ENCODE peak calls at places on chromosomes 2 and 18, in four cellular contexts. X is K562, U is HepG2, S is GM12878. L is an unnamed sample.

GRCh38 chr2:187547353-187547979 is 6.8 kb downstream of the TFPI start:
- DNase-seq in X (peak), S (no peak), U (no peak), L (no peak)

GRCh38 chr18:33470229-33470628 is 29.7 kb upstream of the CCDC178 start:
- DNase-seq in X (no peak), U (no peak), S (no peak), L (no peak)

GRCh38 chr2:70643715-70644114 is 90.1 kb upstream of the TGFA start:
- DNase-seq in S (no peak), U (peak), X (peak), L (peak)

GRCh38 chr18:75280427-75281280 is 70.1 kb downstream of the TSHZ1 start:
- DNase-seq in U (no peak), X (no peak), S (no peak), L (no peak)

GRCh38 chr18:58481321-58482180 is 147.3 kb downstream of the ALPK2 start:
- DNase-seq in S (no peak), X (no peak), U (peak), L (no peak)

GRCh38 chr2:43178055-43178598 is 48.3 kb downstream of the ZFP36L2 start:
- DNase-seq in U (no peak), X (peak), S (no peak), L (no peak)

GRCh38 chr2:119083416-119083815 is 75.1 kb downstream of the C1QL2 start:
- DNase-seq in X (no peak), U (no peak), S (no peak), L (no peak)

GRCh38 chr18:45254683-45255082 is 360.6 kb upstream of the SLC14A2 start:
- DNase-seq in S (no peak), U (no peak), X (no peak), L (no peak)

GRCh38 chr2:234980476-234981187 is 28.8 kb downstream of the SH3BP4 start:
- DNase-seq in X (no peak), U (peak), S (no peak), L (no peak)

GRCh38 chr2:38146302-38146916 is 70.5 kb upstream of the CYP1B1 start:
- DNase-seq in S (peak), U (no peak), X (peak), L (peak)

GRCh38 chr2:230459213-230459612 is 43.2 kb downstream of the SP100 start:
- DNase-seq in U (no peak), S (no peak), X (no peak), L (no peak)

GRCh38 chr2:148643998-148644884 is at the start of gene EPC2:
- DNase-seq in X (peak), U (peak), S (peak), L (peak)

GRCh38 chr2:237744270-237744612 is 54.3 kb upstream of the RBM44 start:
- DNase-seq in X (no peak), U (no peak), S (no peak), L (no peak)

GRCh38 chr2:20212459-20212870 is 12.5 kb downstream of the SDC1 start:
- DNase-seq in U (no peak), S (no peak), X (no peak), L (peak)

GRCh38 chr2:74559912-74560311 is 5.4 kb downstream of the DOK1 start:
- DNase-seq in S (no peak), X (no peak), U (no peak), L (no peak)

GRCh38 chr2:5520352-5520996 is 171.7 kb upstream of the SOX11 start:
- DNase-seq in S (no peak), U (no peak), X (no peak), L (no peak)

GRCh38 chr2:108323619-108324018 is 34.9 kb downstream of the SULT1C2 start:
- DNase-seq in X (no peak), U (no peak), S (no peak), L (no peak)

GRCh38 chr2:25252291-25253152 is 84.1 kb upstream of the POMC start:
- DNase-seq in S (no peak), U (peak), X (peak), L (no peak)

GRCh38 chr2:110785439-110785838 is 53.1 kb downstream of the ACOXL start:
- DNase-seq in S (no peak), U (no peak), X (no peak), L (no peak)

GRCh38 chr2:184004289-184004944 is 593.9 kb upstream of the ZNF804A start:
- DNase-seq in S (peak), X (no peak), U (no peak), L (no peak)

GRCh38 chr2:200026838-200027237 is 71.5 kb downstream of the MAIP1 start:
- DNase-seq in S (no peak), U (no peak), X (no peak), L (no peak)

GRCh38 chr2:53672881-53673522 is 94.6 kb upstream of the CHAC2 start:
- DNase-seq in X (no peak), U (no peak), S (no peak), L (no peak)

GRCh38 chr2:68391099-68391498 is 26.0 kb downstream of the PLEK start:
- DNase-seq in U (no peak), S (no peak), X (no peak), L (no peak)

GRCh38 chr18:48592540-48592939 is 53.7 kb downstream of the CTIF start:
- DNase-seq in X (peak), U (no peak), S (no peak), L (no peak)

GRCh38 chr18:24326211-24326610 is 71.4 kb downstream of the OSBPL1A start:
- DNase-seq in X (no peak), U (no peak), S (no peak), L (no peak)

GRCh38 chr2:112723556-112723940 is 2.7 kb downstream of the NT5DC4 start:
- DNase-seq in U (no peak), S (no peak), X (no peak), L (no peak)

GRCh38 chr2:30707304-30707903 is 99.8 kb downstream of the CAPN13 start:
- DNase-seq in U (no peak), X (no peak), S (no peak), L (no peak)

GRCh38 chr2:105866439-105867170 is 121.9 kb downstream of the NCK2 start:
- DNase-seq in U (no peak), X (no peak), S (no peak), L (no peak)

GRCh38 chr18:48908916-48909315 is 41.8 kb downstream of the SMAD7 start:
- DNase-seq in X (no peak), U (no peak), S (no peak), L (no peak)

GRCh38 chr2:16851131-16851530 is 185.5 kb upstream of the CYRIA start:
- DNase-seq in U (no peak), X (no peak), S (no peak), L (no peak)

GRCh38 chr18:45335644-45336043 is 279.6 kb upstream of the SLC14A2 start:
- DNase-seq in U (no peak), S (no peak), X (no peak), L (no peak)

GRCh38 chr2:134897932-134898331 is 20.7 kb upstream of the CCNT2 start:
- DNase-seq in U (no peak), S (no peak), X (no peak), L (no peak)

GRCh38 chr18:46338761-46339160 is 234.6 kb downstream of the HAUS1 start:
- DNase-seq in X (no peak), U (no peak), S (no peak), L (no peak)

GRCh38 chr18:57029761-57030160 is 117.1 kb upstream of the BOD1L2 start:
- DNase-seq in U (peak), X (no peak), S (no peak), L (peak)

GRCh38 chr2:57698935-57699449 is 347.6 kb upstream of the VRK2 start:
- DNase-seq in S (no peak), X (no peak), U (no peak), L (no peak)

GRCh38 chr2:7845332-7845731 is 836.5 kb upstream of the ID2 start:
- DNase-seq in U (peak), S (no peak), X (no peak), L (no peak)

GRCh38 chr2:198100323-198100722 is 295.9 kb downstream of the PLCL1 start:
- DNase-seq in U (no peak), X (peak), S (no peak), L (no peak)

DNA sequence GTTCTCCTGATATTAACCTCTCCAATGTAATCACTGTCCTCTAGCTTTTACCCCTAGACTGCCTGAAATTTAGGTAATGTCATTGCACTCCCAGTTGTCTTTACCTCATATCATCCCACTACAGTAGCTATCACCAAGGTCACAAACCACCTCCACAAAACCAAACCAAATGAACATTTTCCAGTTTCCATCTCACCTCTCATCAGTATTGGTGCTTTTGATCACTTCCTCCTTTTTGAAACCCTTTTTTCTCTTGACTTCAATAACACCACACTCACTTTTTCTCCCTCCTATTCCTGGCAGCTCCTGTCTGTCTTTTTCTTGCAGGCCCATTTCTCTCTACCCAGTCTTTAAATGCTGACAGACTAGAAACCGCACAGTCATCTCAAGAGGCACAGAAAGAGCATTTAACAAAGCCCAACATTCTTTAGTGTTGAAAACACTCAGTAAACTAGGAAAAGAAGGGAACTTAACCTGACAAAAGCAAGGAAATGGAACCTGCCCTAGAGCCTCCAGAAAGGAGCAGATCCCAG is 95.9 kb upstream of the SIX2 start:
- DNase-seq in U (no peak), S (no peak), X (no peak), L (no peak)
- TF ChIP-seq TARDBP in U (no peak), S (no peak), X (no peak), L (no peak)

GRCh38 chr2:207165121-207166038 is at the start of gene KLF7:
- DNase-seq in X (peak), S (no peak), U (no peak), L (peak)

GRCh38 chr2:207166039-207166348 is 246 bp upstream of the KLF7 start:
- DNase-seq in U (peak), S (peak), X (peak), L (peak)

GRCh38 chr2:207163053-207163814 is 2.5 kb downstream of the KLF7 start:
- DNase-seq in S (no peak), X (no peak), U (peak), L (no peak)

GRCh38 chr2:207162319-207162718 is 3.4 kb downstream of the KLF7 start:
- DNase-seq in X (no peak), U (no peak), S (no peak), L (no peak)

DNA sequence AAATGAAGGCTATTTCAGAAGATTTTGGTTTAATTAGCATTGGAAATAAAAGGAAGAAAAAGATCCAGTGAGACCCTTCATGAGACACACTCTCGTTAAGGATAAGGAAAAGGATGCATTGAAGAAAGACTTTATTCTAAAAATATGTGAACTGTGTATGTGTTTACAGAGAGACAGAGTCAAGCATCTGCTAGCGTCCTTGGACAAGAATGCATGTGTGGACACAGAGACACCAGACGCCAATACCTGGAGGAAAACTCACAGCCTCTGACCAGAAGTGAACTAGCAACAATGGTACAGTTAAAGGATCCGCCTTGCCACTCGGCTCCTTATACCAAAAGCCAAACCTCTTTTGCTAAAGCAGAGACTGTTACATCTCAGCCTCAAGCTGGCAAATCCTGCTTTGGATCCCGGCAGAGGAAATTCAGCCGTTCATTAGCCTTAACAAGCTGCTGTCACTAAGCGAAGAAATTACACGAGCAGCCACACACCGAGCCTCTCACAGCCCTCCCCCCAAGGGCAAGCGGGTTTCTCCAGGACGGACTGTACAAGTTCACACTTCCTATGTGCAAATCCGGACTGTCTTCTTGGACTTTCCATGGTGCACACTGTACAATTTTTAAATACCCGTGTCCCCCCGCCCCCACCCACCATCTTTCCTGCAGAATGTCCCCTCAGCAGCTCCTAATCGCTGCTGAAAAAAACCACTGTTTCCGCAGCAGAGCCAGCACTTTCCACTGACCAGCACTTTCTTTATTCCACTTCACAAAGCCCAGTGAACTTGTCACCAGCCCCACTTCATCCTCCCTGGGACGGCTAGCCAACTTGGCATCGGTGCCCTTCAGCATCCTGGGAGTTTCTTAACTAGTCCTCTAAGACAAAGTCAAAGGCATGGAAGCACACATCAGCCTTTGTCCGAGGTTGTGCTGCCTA is 1.7 kb downstream of the KLF7 start:
- DNase-seq in S (no peak), X (no peak), U (peak), L (no peak)
- TF ChIP-seq TARDBP in S (no peak), X (no peak), U (no peak), L (no peak)

DNA sequence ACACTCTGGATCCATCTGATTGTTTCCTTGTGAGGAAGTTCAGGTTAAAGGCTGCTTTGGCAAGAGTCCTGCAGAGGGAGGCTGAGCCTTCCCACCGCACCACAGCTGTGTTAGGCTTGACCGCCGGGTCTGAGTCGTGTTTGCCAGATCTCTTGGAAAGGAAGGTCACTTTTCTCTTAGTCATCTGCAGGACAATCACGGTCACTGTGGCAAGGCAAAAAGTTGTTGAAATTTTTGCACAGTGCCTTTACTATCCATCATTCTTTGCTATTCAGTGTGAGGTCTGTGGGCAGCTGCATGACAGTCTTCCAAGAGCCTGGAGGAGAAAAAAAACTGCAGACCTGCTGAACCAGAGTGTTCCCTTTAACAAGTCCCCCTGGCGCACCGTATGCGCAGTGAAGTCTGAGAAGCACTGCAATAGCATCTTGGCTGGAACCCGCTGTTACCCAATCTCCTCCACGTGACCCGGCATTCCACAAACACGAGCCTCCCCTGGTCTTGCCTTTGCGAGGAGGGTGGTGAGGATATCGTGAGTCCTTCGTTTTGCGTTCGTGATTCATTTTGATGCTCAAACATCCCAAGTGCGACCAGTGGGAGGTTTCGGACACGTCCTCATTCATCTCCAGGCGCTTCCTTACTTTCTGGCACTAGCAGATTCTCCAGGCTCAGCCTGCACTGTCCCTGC is 23.0 kb downstream of the BIN1 start:
- DNase-seq in S (no peak), X (no peak), U (no peak), L (no peak)
- TF ChIP-seq TARDBP in S (no peak), X (no peak), U (no peak), L (no peak)

DNA sequence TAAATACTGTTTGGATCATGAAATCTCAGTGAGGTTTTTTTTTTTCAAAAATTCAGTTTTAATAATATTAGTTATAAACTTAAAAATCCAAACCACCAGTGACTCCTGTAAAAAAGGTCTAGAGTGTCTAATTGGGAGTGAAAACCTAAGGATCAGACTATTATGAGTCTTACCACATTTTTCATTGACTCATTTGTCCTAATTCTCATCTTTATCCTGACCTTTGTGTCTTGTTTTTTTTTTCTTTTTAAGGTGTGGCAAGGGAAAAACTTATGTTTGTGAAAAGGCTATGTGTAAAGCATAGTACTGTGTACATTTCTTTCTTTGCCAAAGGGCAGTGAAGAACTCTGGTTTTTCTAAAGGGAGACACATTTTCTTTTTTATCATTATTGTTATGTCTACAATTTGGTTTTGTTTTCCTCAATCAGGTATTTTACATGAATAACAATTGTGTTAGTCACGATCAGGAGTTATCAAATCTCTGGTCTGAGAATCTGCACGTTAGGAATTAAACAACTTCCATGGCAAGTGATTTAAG is 52.6 kb downstream of the RHBDD1 start:
- DNase-seq in U (no peak), X (no peak), S (no peak), L (no peak)
- TF ChIP-seq TARDBP in U (no peak), X (no peak), S (no peak), L (no peak)

L was measured in HEK293T.